ENCODE peak calls at places on chromosomes 3 and 15, in four cellular contexts. U, O, W and Y are unnamed samples.

GRCh38 chr15:92711457-92711831 is 55.9 kb upstream of the FAM174B start:
- DNase-seq in U (no peak), O (no peak), W (no peak), Y (no peak)

GRCh38 chr3:113769551-113769950 is 22.7 kb downstream of the ATP6V1A start:
- DNase-seq in U (no peak), O (peak), W (no peak), Y (no peak)

GRCh38 chr15:89765694-89766093 is 10.4 kb upstream of the MESP2 start:
- DNase-seq in U (no peak), O (no peak), W (no peak), Y (no peak)

GRCh38 chr15:92149029-92149428 is 244.7 kb upstream of the ST8SIA2 start:
- DNase-seq in U (no peak), O (no peak), W (no peak), Y (no peak)

GRCh38 chr3:13022348-13023250 is 50.6 kb downstream of the IQSEC1 start:
- DNase-seq in U (no peak), O (peak), W (peak), Y (peak)

GRCh38 chr3:150114873-150115570 is 144.3 kb upstream of the PFN2 start:
- DNase-seq in U (no peak), O (peak), W (no peak), Y (no peak)

GRCh38 chr3:72974956-72975355 is 21.7 kb upstream of the PPP4R2 start:
- DNase-seq in U (no peak), O (no peak), W (no peak), Y (no peak)

GRCh38 chr3:53231532-53232511 is 24.0 kb downstream of the TKT start:
- DNase-seq in U (no peak), O (no peak), W (no peak), Y (no peak)

GRCh38 chr3:111338059-111338698 is 203.8 kb upstream of the CD96 start:
- DNase-seq in U (no peak), O (peak), W (peak), Y (peak)